ENCODE peak calls at places on chromosome 21, in eight cellular contexts. O, I, U, N, Z, Y, Q and V are unnamed samples. For H3K4me1, the result is how much of the 10 kb centered on the place peaks cover.

GRCh38 chr21:45130324-45130774 is 56.0 kb downstream of the ADARB1 start:
- DNase-seq in O (peak), I (peak), U (no peak), N (no peak), Z (no peak), Y (no peak), Q (peak), V (no peak)

GRCh38 chr21:45579383-45580180 is 37.3 kb upstream of the SLC19A1 start:
- DNase-seq in O (no peak), I (no peak), U (no peak), N (peak), Z (no peak), Y (peak), Q (no peak), V (no peak)

GRCh38 chr21:43609501-43610340 is 49.6 kb downstream of the HSF2BP start:
- DNase-seq in O (no peak), I (no peak), U (peak), N (peak), Z (no peak), Y (peak), Q (peak), V (no peak)

GRCh38 chr21:24160528-24160927 is 1446.8 kb downstream of the MRPL39 start:
- DNase-seq in O (no peak), I (no peak), U (no peak), N (no peak), Z (no peak), Y (no peak), Q (no peak), V (no peak)

GRCh38 chr21:43720539-43721224 is 1.8 kb downstream of the PDXK start:
- DNase-seq in O (no peak), I (no peak), U (no peak), N (no peak), Z (no peak), Y (no peak), Q (no peak), V (no peak)

GRCh38 chr21:44575307-44576024 is 1.9 kb downstream of the KRTAP10-4 start:
- DNase-seq in O (no peak), I (no peak), U (no peak), N (no peak), Z (no peak), Y (no peak), Q (no peak), V (no peak)

GRCh38 chr21:43634618-43635017 is 24.7 kb downstream of the HSF2BP start:
- DNase-seq in O (no peak), I (no peak), U (no peak), N (no peak), Z (no peak), Y (no peak), Q (no peak), V (no peak)

GRCh38 chr21:46150491-46151121 is 4.8 kb downstream of the FTCD start:
- DNase-seq in O (peak), I (no peak), U (no peak), N (peak), Z (peak), Y (peak), Q (no peak), V (peak)

GRCh38 chr21:28066051-28066450 is 926.6 kb downstream of the LTN1 start:
- DNase-seq in O (no peak), I (no peak), U (no peak), N (no peak), Z (no peak), Y (no peak), Q (no peak), V (no peak)

GRCh38 chr21:38985423-38986378 is 180.0 kb downstream of the ETS2 start:
- DNase-seq in O (peak), I (no peak), U (peak), N (peak), Z (peak), Y (no peak), Q (peak), V (peak)

GRCh38 chr21:14308234-14308633 is 74.7 kb downstream of the HSPA13 start:
- DNase-seq in O (no peak), I (no peak), U (no peak), N (no peak), Z (no peak), Y (no peak), Q (no peak), V (no peak)

GRCh38 chr21:46120301-46121285 is 22.7 kb downstream of the COL6A2 start:
- DNase-seq in O (peak), I (no peak), U (no peak), N (no peak), Z (peak), Y (peak), Q (peak), V (peak)

GRCh38 chr21:44419679-44420078 is 35.6 kb upstream of the LRRC3 start:
- DNase-seq in O (no peak), I (no peak), U (no peak), N (no peak), Z (no peak), Y (no peak), Q (no peak), V (no peak)

GRCh38 chr21:44258056-44258725 is 3.5 kb downstream of the DNMT3L start:
- DNase-seq in O (no peak), I (no peak), U (no peak), N (no peak), Z (no peak), Y (no peak), Q (no peak), V (no peak)

GRCh38 chr21:37164742-37165141 is 91.7 kb downstream of the TTC3 start:
- DNase-seq in O (no peak), I (no peak), U (no peak), N (no peak), Z (no peak), Y (no peak), Q (no peak), V (no peak)

GRCh38 chr21:45266518-45267389 is 20.9 kb downstream of the POFUT2 start:
- DNase-seq in O (peak), I (no peak), U (no peak), N (no peak), Z (no peak), Y (peak), Q (no peak), V (no peak)

GRCh38 chr21:31634993-31635392 is 24.5 kb upstream of the SOD1 start:
- DNase-seq in O (no peak), I (no peak), U (no peak), N (no peak), Z (no peak), Y (no peak), Q (no peak), V (no peak)

GRCh38 chr21:45228171-45228641 is 59.5 kb downstream of the POFUT2 start:
- DNase-seq in O (no peak), I (no peak), U (no peak), N (no peak), Z (no peak), Y (no peak), Q (peak), V (peak)

GRCh38 chr21:37582613-37583012 is 216.0 kb downstream of the DYRK1A start:
- DNase-seq in O (no peak), I (peak), U (peak), N (no peak), Z (no peak), Y (no peak), Q (peak), V (peak)

GRCh38 chr21:23607782-23608181 is 1999.5 kb downstream of the MRPL39 start:
- DNase-seq in O (no peak), I (no peak), U (no peak), N (no peak), Z (no peak), Y (no peak), Q (no peak), V (no peak)

GRCh38 chr21:36747815-36748381 is 49.0 kb downstream of the SIM2 start:
- DNase-seq in O (peak), I (no peak), U (no peak), N (peak), Z (peak), Y (peak), Q (no peak), V (no peak)

GRCh38 chr21:46004168-46004861 is 22.7 kb downstream of the COL6A1 start:
- DNase-seq in O (peak), I (no peak), U (peak), N (no peak), Z (peak), Y (no peak), Q (peak), V (no peak)

GRCh38 chr21:43703068-43703880 is 15.7 kb upstream of the PDXK start:
- DNase-seq in O (peak), I (no peak), U (no peak), N (peak), Z (peak), Y (no peak), Q (no peak), V (no peak)

GRCh38 chr21:45295576-45296365 is 8.1 kb upstream of the POFUT2 start:
- DNase-seq in O (peak), I (no peak), U (no peak), N (peak), Z (no peak), Y (no peak), Q (peak), V (peak)

GRCh38 chr21:17334478-17334877 is 178.4 kb upstream of the CXADR start:
- DNase-seq in O (no peak), I (no peak), U (no peak), N (no peak), Z (no peak), Y (no peak), Q (no peak), V (no peak)

GRCh38 chr21:29418813-29419212 is 120.1 kb downstream of the BACH1 start:
- DNase-seq in O (no peak), I (no peak), U (no peak), N (no peak), Z (no peak), Y (no peak), Q (no peak), V (no peak)

GRCh38 chr21:32163386-32163785 is 115.5 kb downstream of the MIS18A start:
- DNase-seq in O (no peak), I (no peak), U (no peak), N (no peak), Z (no peak), Y (no peak), Q (no peak), V (no peak)

GRCh38 chr21:46156678-46157077 is 1.3 kb upstream of the FTCD start:
- DNase-seq in O (peak), I (no peak), U (no peak), N (no peak), Z (no peak), Y (no peak), Q (peak), V (no peak)

GRCh38 chr21:38263493-38263892 is 6.7 kb downstream of the KCNJ15 start:
- DNase-seq in O (no peak), I (no peak), U (no peak), N (no peak), Z (no peak), Y (no peak), Q (no peak), V (no peak)

GRCh38 chr21:29376556-29376955 is 77.8 kb downstream of the BACH1 start:
- DNase-seq in O (peak), I (peak), U (no peak), N (peak), Z (peak), Y (peak), Q (peak), V (peak)

GRCh38 chr21:31347435-31348032 is 3.5 kb upstream of the TIAM1 start:
- DNase-seq in O (no peak), I (peak), U (no peak), N (no peak), Z (no peak), Y (no peak), Q (no peak), V (no peak)

GRCh38 chr21:46149205-46149901 is 6.0 kb downstream of the FTCD start:
- DNase-seq in O (peak), I (no peak), U (no peak), N (no peak), Z (peak), Y (peak), Q (peak), V (no peak)

GRCh38 chr21:45974073-45975016 is 7.2 kb upstream of the COL6A1 start:
- DNase-seq in O (peak), I (no peak), U (no peak), N (peak), Z (peak), Y (no peak), Q (peak), V (no peak)

DNA sequence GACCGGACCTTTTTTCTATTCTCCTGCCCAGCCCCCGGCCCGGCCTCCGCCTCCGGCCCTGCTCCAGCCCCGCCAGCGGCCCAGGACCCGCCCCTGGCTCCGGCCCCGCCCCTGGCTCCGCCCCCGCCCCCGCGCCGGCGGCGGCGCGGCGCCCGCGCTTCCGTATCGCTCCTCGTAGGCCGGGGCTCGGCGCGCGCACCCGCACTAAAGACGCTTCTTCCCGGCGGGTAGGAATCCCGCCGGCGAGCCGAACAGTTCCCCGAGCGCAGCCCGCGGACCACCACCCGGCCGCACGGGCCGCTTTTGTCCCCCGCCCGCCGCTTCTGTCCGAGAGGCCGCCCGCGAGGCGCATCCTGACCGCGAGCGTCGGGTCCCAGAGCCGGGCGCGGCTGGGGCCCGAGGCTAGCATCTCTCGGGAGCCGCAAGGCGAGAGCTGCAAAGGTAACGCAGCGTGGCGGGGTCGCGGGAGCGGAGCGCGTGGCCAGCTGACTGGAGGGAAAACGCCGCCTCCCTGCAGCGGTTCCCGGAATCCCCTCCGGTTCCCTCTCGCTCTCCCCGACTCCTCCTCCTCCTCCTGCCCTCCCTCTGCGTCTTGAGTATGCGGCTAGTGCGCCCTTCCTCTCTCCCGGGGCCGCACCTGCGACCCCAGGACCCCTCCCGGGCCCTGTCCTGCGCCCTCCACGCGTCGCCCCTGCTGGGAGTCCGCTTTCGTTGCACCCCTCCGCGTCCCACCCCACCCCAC is at the start of gene IFNAR2:
- DNase-seq in O (peak), I (peak), U (peak), N (peak), Z (peak), Y (peak), Q (peak), V (peak)
- TF ChIP-seq POLR2A in O (peak), I (peak), U (peak), N (peak), Z (no peak), Y (peak), Q (peak), V (peak)

DNA sequence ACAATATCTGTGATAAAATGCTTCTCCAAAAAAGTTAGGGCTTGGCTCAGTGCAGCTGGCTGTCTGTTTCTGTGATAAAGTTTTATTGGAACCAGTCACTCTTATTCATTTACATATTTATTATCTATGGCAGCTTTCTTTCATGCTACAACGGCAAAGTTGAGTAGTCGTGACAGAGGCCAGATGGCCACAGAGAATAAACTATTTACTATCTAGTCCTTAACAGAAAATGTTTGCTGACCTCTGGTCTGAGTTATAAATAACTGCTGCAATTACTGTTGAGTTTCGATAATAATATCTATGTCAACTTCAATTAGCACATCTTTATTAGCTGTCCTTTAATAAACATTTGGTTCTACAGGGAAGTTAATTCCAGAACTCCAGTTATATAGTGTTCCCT is 180.2 kb upstream of the RUNX1 start:
- DNase-seq in O (no peak), I (no peak), U (no peak), N (no peak), Z (no peak), Y (no peak), Q (no peak), V (no peak)
- H3K4me1 ChIP-seq in O (under half), I (under half), U (under half), N (under half), Z (under half), Y (under half), Q (under half), V (half or more)

GRCh38 chr21:42364304-42364865 is 1.9 kb downstream of the TFF1 start:
- DNase-seq in O (no peak), I (no peak), U (no peak), N (no peak), Z (no peak), Y (no peak), Q (no peak), V (no peak)
- TF ChIP-seq POLR2A in O (no peak), I (no peak), U (no peak), N (no peak), Z (no peak), Y (no peak), Q (no peak), V (no peak)

GRCh38 chr21:42057861-42058437 is 13.2 kb upstream of the UMODL1 start:
- DNase-seq in O (no peak), I (no peak), U (no peak), N (no peak), Z (no peak), Y (no peak), Q (no peak), V (no peak)
- H3K4me1 ChIP-seq in O (under half), I (under half), U (under half), N (under half), Z (under half), Y (under half), Q (under half), V (under half)

DNA sequence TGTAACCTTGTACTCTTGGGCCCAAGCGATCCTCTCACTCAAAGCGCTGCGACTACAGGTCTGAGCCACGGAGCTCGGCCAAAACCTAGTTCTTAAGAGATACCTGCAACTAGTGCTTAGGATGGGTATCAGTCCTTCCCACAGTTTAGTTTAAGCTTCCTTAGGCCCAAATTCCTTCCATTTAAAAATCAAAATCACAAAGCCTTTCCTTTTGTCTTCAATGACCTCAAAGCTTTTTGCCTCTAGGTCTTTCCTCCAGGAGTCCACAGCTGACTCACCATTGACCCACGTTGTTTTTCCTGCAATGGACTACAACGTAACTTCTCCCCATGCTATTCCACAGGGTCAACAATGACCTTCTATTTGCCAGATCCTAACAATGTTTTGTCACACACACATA is 64.0 kb downstream of the APP start:
- DNase-seq in O (no peak), I (no peak), U (no peak), N (no peak), Z (no peak), Y (no peak), Q (no peak), V (no peak)
- TF ChIP-seq POLR2A in O (no peak), I (no peak), U (no peak), N (no peak), Z (no peak), Y (no peak), Q (no peak), V (no peak)